ENCODE peak calls at places on chromosomes 1 and 21, in six cellular contexts. D is cardiac muscle cell, P is ovary, Q is A673, E is hepatocyte, Z is fibroblast of lung. X is an unnamed sample.

GRCh38 chr1:171343727-171344472 is 29.9 kb downstream of the FMO4 start:
- DNase-seq in Q (no peak), D (no peak), P (no peak), E (no peak), Z (peak), X (no peak)

GRCh38 chr1:173661271-173661670 is 8.4 kb downstream of the ANKRD45 start:
- DNase-seq in Z (no peak), D (no peak), Q (no peak), P (no peak), E (no peak), X (no peak)

GRCh38 chr1:34460193-34460592 is 283.5 kb downstream of the C1orf94 start:
- DNase-seq in Q (peak), D (peak), Z (no peak), E (peak), P (no peak), X (peak)

GRCh38 chr1:154866995-154867795 is 2.9 kb downstream of the KCNN3 start:
- DNase-seq in P (peak), E (peak), Z (peak), Q (peak), D (peak), X (no peak)

GRCh38 chr1:197998110-197998509 is 80.9 kb downstream of the LHX9 start:
- DNase-seq in Q (no peak), Z (no peak), P (no peak), D (no peak), E (no peak), X (no peak)

GRCh38 chr1:211420389-211420788 is 71.6 kb downstream of the RD3 start:
- DNase-seq in Q (peak), P (no peak), D (peak), E (no peak), Z (peak), X (no peak)

GRCh38 chr21:27725916-27726315 is 759.0 kb upstream of the ADAMTS5 start:
- DNase-seq in Z (peak), D (no peak), P (no peak), E (no peak), Q (no peak), X (no peak)

GRCh38 chr1:213976665-213977485 is 10.9 kb upstream of the PROX1 start:
- DNase-seq in Q (no peak), E (no peak), Z (no peak), D (no peak), P (no peak), X (no peak)

GRCh38 chr1:50271968-50272578 is 151.2 kb downstream of the DMRTA2 start:
- DNase-seq in Z (no peak), D (peak), E (peak), P (no peak), Q (peak), X (no peak)

GRCh38 chr1:93483606-93484005 is 35.7 kb downstream of the FNBP1L start:
- DNase-seq in Z (no peak), D (no peak), Q (peak), E (no peak), P (no peak), X (no peak)

GRCh38 chr1:12739613-12740012 is 6.4 kb upstream of the CFAP107 start:
- DNase-seq in E (no peak), D (no peak), P (no peak), Q (no peak), Z (no peak), X (no peak)

GRCh38 chr1:19315378-19316206 is 3.5 kb downstream of the SLC66A1 start:
- DNase-seq in Q (no peak), P (no peak), D (peak), Z (peak), E (no peak), X (no peak)

GRCh38 chr1:46532498-46533178 is 18.8 kb downstream of the KNCN start:
- DNase-seq in E (peak), Q (peak), P (peak), D (peak), Z (peak), X (no peak)

GRCh38 chr1:167541013-167541412 is 12.5 kb downstream of the CREG1 start:
- DNase-seq in D (no peak), Z (peak), P (no peak), E (no peak), Q (no peak), X (no peak)

GRCh38 chr1:153801786-153802697 is 26.8 kb downstream of the SLC27A3 start:
- DNase-seq in Z (no peak), Q (no peak), P (peak), E (no peak), D (no peak), X (peak)

GRCh38 chr1:1162597-1163537 is 10.8 kb upstream of the TTLL10 start:
- DNase-seq in Z (no peak), P (no peak), E (peak), D (no peak), Q (no peak), X (no peak)

GRCh38 chr1:114091711-114092110 is 62.0 kb downstream of the SYT6 start:
- DNase-seq in Q (no peak), D (no peak), E (no peak), Z (no peak), P (no peak), X (no peak)

GRCh38 chr1:18597159-18598042 is 33.2 kb upstream of the PAX7 start:
- DNase-seq in P (peak), Z (peak), D (peak), Q (peak), E (peak), X (no peak)

GRCh38 chr1:176341656-176342055 is 121.3 kb upstream of the PAPPA2 start:
- DNase-seq in P (no peak), Z (no peak), Q (no peak), E (no peak), D (no peak), X (no peak)

GRCh38 chr1:59750612-59751395 is 63.9 kb upstream of the HOOK1 start:
- DNase-seq in P (peak), D (peak), Z (peak), E (peak), Q (no peak), X (no peak)

GRCh38 chr1:203589201-203589600 is 37.4 kb upstream of the ATP2B4 start:
- DNase-seq in Q (peak), P (no peak), Z (no peak), D (no peak), E (no peak), X (no peak)

GRCh38 chr1:241702436-241702835 is 50.4 kb downstream of the WDR64 start:
- DNase-seq in Q (no peak), Z (peak), E (peak), P (no peak), D (no peak), X (no peak)

GRCh38 chr1:32870615-32871363 is at the start of gene FNDC5:
- DNase-seq in Q (peak), E (peak), Z (peak), P (peak), D (peak), X (no peak)

GRCh38 chr1:28508435-28508754 is 2.6 kb downstream of the RCC1 start:
- DNase-seq in E (no peak), Z (no peak), P (no peak), Q (peak), D (peak), X (no peak)

GRCh38 chr1:28512058-28512611 is 6.3 kb downstream of the RCC1 start:
- DNase-seq in Q (peak), D (peak), E (no peak), P (no peak), Z (no peak), X (no peak)

GRCh38 chr1:28509705-28510349 is 4.0 kb downstream of the RCC1 start:
- DNase-seq in E (no peak), Q (peak), Z (peak), P (no peak), D (peak), X (no peak)

GRCh38 chr1:28507646-28508434 is 2.0 kb downstream of the RCC1 start:
- DNase-seq in Q (peak), P (no peak), D (peak), E (no peak), Z (no peak), X (no peak)

GRCh38 chr1:28510350-28511223 is 4.7 kb downstream of the RCC1 start:
- DNase-seq in Q (peak), E (no peak), D (peak), P (no peak), Z (peak), X (no peak)
- TF ChIP-seq CTCF in Q (no peak), E (no peak), D (no peak), P (no peak), Z (no peak), X (no peak)

GRCh38 chr1:202281316-202282016 is 60.3 kb downstream of the UBE2T start:
- DNase-seq in Z (peak), E (no peak), D (peak), P (peak), Q (peak), X (no peak)

GRCh38 chr1:202278751-202279150 is 63.0 kb downstream of the UBE2T start:
- DNase-seq in P (peak), D (no peak), Z (no peak), E (no peak), Q (no peak), X (no peak)

GRCh38 chr1:202280595-202280994 is 61.1 kb downstream of the UBE2T start:
- DNase-seq in D (no peak), E (no peak), Q (no peak), P (peak), Z (no peak), X (no peak)

GRCh38 chr1:202282017-202282335 is 59.8 kb downstream of the UBE2T start:
- DNase-seq in P (peak), Z (no peak), D (no peak), Q (no peak), E (no peak), X (no peak)

GRCh38 chr1:202279806-202280205 is 61.9 kb downstream of the UBE2T start:
- DNase-seq in P (no peak), Z (peak), D (no peak), E (no peak), Q (no peak), X (no peak)
- H3K27ac ChIP-seq in P (no peak), Z (no peak), D (no peak), E (no peak), Q (no peak), X (no peak)

GRCh38 chr1:184866582-184866981 is 107.7 kb downstream of the NIBAN1 start:
- DNase-seq in E (no peak), Z (no peak), D (no peak), Q (no peak), P (no peak), X (no peak)

GRCh38 chr1:184866991-184867788 is 107.1 kb downstream of the NIBAN1 start:
- DNase-seq in Q (peak), Z (peak), E (no peak), D (peak), P (no peak), X (no peak)

GRCh38 chr1:184870319-184870718 is 104.0 kb downstream of the NIBAN1 start:
- DNase-seq in E (no peak), D (no peak), Z (no peak), P (no peak), Q (no peak), X (no peak)

GRCh38 chr1:184865831-184866230 is 108.5 kb downstream of the NIBAN1 start:
- DNase-seq in P (no peak), E (no peak), Q (no peak), Z (no peak), D (no peak), X (no peak)

DNA sequence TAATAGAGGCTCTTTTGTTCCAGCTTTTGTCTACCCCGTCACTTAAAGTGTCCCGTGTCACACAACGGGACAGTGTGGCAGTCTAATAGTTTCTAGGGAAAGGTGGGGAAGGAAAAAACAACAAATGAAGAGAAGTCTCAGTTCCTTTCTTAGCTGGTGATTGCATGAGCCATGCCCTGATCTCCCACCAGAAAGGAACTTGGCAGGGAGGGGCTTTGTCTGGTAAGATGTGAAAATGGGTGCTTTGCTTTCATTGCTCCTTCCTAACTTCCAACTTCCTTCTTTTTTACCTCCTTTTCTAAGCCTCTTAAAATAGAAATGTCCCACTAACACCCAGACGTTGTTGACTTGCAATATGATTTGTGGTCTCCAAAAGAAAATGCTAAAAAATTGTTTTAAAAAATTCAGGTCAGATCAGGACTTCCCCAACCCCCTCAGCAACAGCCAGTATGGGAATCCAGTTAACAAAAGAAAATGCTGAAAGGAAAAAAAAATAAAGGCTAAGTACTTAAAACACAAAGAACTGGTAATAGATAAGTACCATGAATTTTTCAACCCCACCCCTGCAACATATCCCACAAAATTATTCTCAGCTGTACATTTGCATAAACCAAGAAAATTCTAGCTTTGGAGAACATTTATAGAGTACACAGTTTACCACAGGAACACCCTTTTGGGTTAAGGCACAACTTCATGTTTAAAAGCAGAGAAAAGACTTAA is 106.3 kb downstream of the NIBAN1 start:
- DNase-seq in P (no peak), E (no peak), Q (no peak), D (no peak), Z (no peak), X (no peak)
- H3K4me3 ChIP-seq in P (no peak), E (no peak), Q (no peak), D (no peak), Z (no peak), X (no peak)

GRCh38 chr21:41778974-41779600 is 12.2 kb upstream of the RIPK4 start:
- DNase-seq in E (no peak), Z (no peak), D (no peak), Q (peak), P (no peak), X (no peak)
- TF ChIP-seq CTCF in E (no peak), Z (no peak), D (no peak), Q (peak), P (no peak), X (no peak)

GRCh38 chr1:8006037-8006963 is 19.8 kb downstream of the ERRFI1 start:
- DNase-seq in Z (peak), Q (no peak), E (no peak), P (no peak), D (no peak), X (no peak)

GRCh38 chr1:8002329-8003320 is 23.5 kb downstream of the ERRFI1 start:
- DNase-seq in P (no peak), E (no peak), Z (peak), D (no peak), Q (no peak), X (no peak)

GRCh38 chr1:8004113-8004802 is 21.9 kb downstream of the ERRFI1 start:
- DNase-seq in Z (peak), D (peak), P (no peak), Q (no peak), E (no peak), X (no peak)

GRCh38 chr1:8003431-8004112 is 22.5 kb downstream of the ERRFI1 start:
- DNase-seq in P (no peak), Q (no peak), Z (no peak), D (no peak), E (no peak), X (no peak)

DNA sequence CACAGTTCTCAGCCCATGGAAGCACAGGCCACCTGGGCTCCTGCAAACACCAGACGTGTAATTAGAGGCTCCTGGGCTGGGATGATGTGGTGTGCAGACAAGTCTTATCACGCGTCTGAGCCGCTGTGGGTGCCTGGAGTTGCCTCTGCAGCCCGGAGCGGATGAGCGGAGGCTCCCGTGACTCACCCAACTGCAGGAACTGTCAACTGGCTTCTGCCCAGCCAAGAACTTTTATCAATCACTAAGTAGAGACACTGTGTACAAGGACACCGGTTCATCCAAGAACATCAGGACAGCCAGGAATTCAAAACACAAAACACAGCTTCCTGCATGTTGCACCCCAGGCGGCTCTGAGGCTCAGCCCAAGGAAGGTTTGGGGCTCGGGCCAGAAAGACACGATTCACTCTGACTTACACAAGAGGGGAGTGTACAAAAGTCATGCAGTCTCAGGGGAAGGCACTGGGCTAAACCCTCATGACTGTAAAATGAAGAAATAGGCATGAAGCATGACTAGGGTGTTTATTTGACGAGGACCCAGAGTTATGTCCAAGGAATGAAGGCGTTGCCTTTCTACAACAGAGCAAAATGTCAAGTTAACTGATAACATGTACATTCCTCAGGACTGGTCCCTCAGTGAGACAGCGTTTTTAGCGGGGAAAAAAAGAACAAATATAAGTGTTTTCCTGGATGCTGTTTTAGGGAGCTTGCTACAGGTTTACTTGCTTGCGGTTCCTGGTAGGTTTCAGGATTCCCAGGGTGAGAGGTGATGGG is 21.1 kb downstream of the ERRFI1 start:
- DNase-seq in E (peak), Z (peak), D (peak), P (peak), Q (peak), X (peak)
- H3K27ac ChIP-seq in E (peak), Z (peak), D (peak), P (peak), Q (peak), X (peak)

DNA sequence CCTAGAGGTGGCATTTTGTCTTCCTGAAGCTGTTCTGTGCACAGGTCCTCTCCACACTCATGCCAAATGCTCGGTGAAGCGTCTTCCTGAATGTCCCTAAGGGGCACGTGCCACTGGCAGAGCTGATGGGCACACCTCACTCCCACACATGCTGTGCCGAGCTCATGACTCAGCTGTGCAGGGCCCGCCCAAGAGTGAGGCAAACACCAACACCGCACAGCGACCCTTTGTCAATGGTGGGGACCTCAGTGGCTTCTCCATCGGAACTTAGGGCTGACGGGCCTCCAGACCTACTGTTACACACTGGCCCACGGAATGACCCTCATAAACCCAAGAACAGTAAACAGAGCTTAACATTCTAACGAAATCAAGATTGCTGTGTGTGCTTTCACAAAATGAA is 89.2 kb downstream of the SIM2 start:
- DNase-seq in Q (peak), P (no peak), D (peak), E (peak), Z (no peak), X (no peak)
- H3K4me3 ChIP-seq in Q (peak), P (no peak), D (no peak), E (no peak), Z (no peak), X (no peak)

DNA sequence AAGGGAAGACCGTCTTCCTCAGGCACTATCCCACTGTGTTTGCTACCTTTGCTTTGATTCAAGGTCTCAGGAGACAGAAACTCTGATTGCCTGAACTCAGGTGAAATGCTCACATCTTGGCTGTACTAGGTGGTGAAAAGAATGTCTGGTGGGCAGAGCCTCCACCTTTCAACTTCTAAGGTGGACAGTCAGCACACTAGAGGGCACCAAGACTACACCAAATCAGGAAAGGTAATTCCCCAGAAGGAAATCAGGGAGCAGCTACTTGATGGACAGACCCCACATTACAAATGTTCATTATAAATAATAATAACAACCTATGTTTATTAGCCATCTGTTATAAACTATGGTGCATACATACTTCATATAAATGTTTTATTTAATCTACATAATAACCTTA is 220.9 kb downstream of the ATG4C start:
- DNase-seq in Q (peak), P (no peak), Z (peak), D (peak), E (no peak), X (no peak)
- TF ChIP-seq CTCF in Q (peak), P (no peak), Z (no peak), D (peak), E (peak), X (no peak)

GRCh38 chr1:179105393-179105792 is 23.5 kb downstream of the TOR3A start:
- DNase-seq in D (no peak), Z (peak), Q (no peak), P (no peak), E (peak), X (no peak)
- H3K27ac ChIP-seq in D (peak), Z (no peak), Q (no peak), P (no peak), E (no peak), X (no peak)